ENCODE peak calls at places on chromosomes 4 and X, in four cellular contexts. R is T-cell, J is Daoy, G is transverse colon. A is an unnamed sample.

GRCh38 chr4:134470544-134470943 is 269.0 kb upstream of the PABPC4L start:
- DNase-seq in R (no peak), J (peak; percentile 5), G (peak; percentile 22), A (no peak)

GRCh38 chr4:102454278-102454677 is 46.9 kb upstream of the NFKB1 start:
- DNase-seq in R (no peak), J (no peak), G (no peak), A (no peak)

GRCh38 chrX:31293409-31293808 is 221.6 kb upstream of the FTHL17 start:
- DNase-seq in R (no peak), J (no peak), G (no peak), A (no peak)

GRCh38 chr4:147773261-147774184 is 41.6 kb downstream of the ARHGAP10 start:
- DNase-seq in R (no peak), J (peak; percentile 41), G (no peak), A (no peak)

GRCh38 chrX:2183193-2183725 is 317.5 kb downstream of the DHRSX start:
- DNase-seq in R (no peak), J (peak; percentile 3), G (no peak), A (no peak)

GRCh38 chr4:76571274-76571673 is 136.2 kb downstream of the SHROOM3 start:
- DNase-seq in R (no peak), J (no peak), G (no peak), A (no peak)

GRCh38 chr4:102994803-102995202 is 24.7 kb downstream of the SLC9B1 start:
- DNase-seq in R (no peak), J (no peak), G (no peak), A (no peak)

GRCh38 chr4:56134272-56134671 is 185.5 kb downstream of the CEP135 start:
- DNase-seq in R (no peak), J (peak; percentile 56), G (peak; percentile 11), A (no peak)

GRCh38 chrX:140664939-140665338 is 44.6 kb upstream of the LINC00632 start:
- DNase-seq in R (no peak), J (peak; percentile 4), G (no peak), A (no peak)

GRCh38 chr4:110201502-110201901 is 3.1 kb upstream of the ELOVL6 start:
- DNase-seq in R (no peak), J (no peak), G (no peak), A (no peak)

GRCh38 chr4:140049924-140050681 is 103.9 kb downstream of the MAML3 start:
- DNase-seq in R (no peak), J (peak; percentile 24), G (no peak), A (no peak)

GRCh38 chr4:127174168-127174567 is 458.6 kb upstream of the INTU start:
- DNase-seq in R (no peak), J (no peak), G (no peak), A (no peak)

GRCh38 chrX:134546187-134546586 is 86.2 kb downstream of the HPRT1 start:
- DNase-seq in R (no peak), J (no peak), G (no peak), A (peak; percentile 30)

GRCh38 chr4:170652571-170652970 is 562.8 kb upstream of the AADAT start:
- DNase-seq in R (no peak), J (no peak), G (no peak), A (no peak)

GRCh38 chr4:114146947-114147618 is 167.6 kb upstream of the ARSJ start:
- DNase-seq in R (no peak), J (no peak), G (no peak), A (no peak)

GRCh38 chr4:124426279-124426678 is 286.3 kb downstream of the ANKRD50 start:
- DNase-seq in R (no peak), J (no peak), G (no peak), A (no peak)

GRCh38 chr4:125112536-125112935 is 202.2 kb upstream of the FAT4 start:
- DNase-seq in R (no peak), J (no peak), G (no peak), A (no peak)

GRCh38 chr4:184383497-184384055 is 90.8 kb downstream of the IRF2 start:
- DNase-seq in R (no peak), J (peak; percentile 82), G (peak; percentile 32), A (no peak)

GRCh38 chr4:185142563-185142910 is 529 bp upstream of the SLC25A4 start:
- DNase-seq in R (no peak), J (no peak), G (no peak), A (no peak)

GRCh38 chr4:185411833-185412232 is 13.9 kb downstream of the UFSP2 start:
- DNase-seq in R (no peak), J (no peak), G (no peak), A (no peak)

GRCh38 chrX:102651968-102652744 is 873 bp downstream of the GPRASP1 start:
- DNase-seq in R (peak; percentile 64), J (peak; percentile 8), G (peak; percentile 27), A (peak; percentile 26)

GRCh38 chr4:114077610-114078009 is 98.2 kb upstream of the ARSJ start:
- DNase-seq in R (no peak), J (peak; percentile 59), G (no peak), A (no peak)

GRCh38 chrX:41491267-41492004 is 44.3 kb downstream of the NYX start:
- DNase-seq in R (no peak), J (peak; percentile 79), G (no peak), A (no peak)

GRCh38 chr4:148170408-148171385 is 271.5 kb downstream of the NR3C2 start:
- DNase-seq in R (no peak), J (no peak), G (peak; percentile 72), A (no peak)

GRCh38 chrX:130718137-130718536 is 184.9 kb downstream of the ENOX2 start:
- DNase-seq in R (no peak), J (no peak), G (no peak), A (no peak)

GRCh38 chr4:155474758-155475157 is 98.0 kb upstream of the MAP9 start:
- DNase-seq in R (no peak), J (no peak), G (no peak), A (no peak)

GRCh38 chr4:154407483-154407882 is 84.1 kb downstream of the DCHS2 start:
- DNase-seq in R (no peak), J (no peak), G (no peak), A (no peak)